ENCODE peak calls at places on chromosomes 5 and 9, in ten cellular contexts. P, Z, F, B, G, N, E, O, H and X are unnamed samples.

GRCh38 chr5:65190328-65191053 is 291.2 kb downstream of the ADAMTS6 start:
- DNase-seq in B (no peak), O (no peak), G (peak), F (no peak), H (peak), P (peak), E (no peak), N (no peak), Z (no peak), X (peak)

GRCh38 chr5:132388244-132389050 is 18.9 kb downstream of the SLC22A5 start:
- DNase-seq in H (peak), O (no peak), P (peak), B (peak), N (no peak), F (peak), G (peak), Z (no peak), E (no peak), X (no peak)

GRCh38 chr9:71136696-71137095 is 15.3 kb upstream of the TRPM3 start:
- DNase-seq in P (no peak), O (no peak), F (no peak), H (no peak), B (no peak), N (no peak), G (no peak), E (no peak), Z (no peak), X (no peak)

GRCh38 chr9:130072515-130073235 is 19.0 kb downstream of the GPR107 start:
- DNase-seq in O (no peak), B (no peak), G (peak), H (peak), E (no peak), Z (no peak), F (no peak), P (peak), N (no peak), X (no peak)

GRCh38 chr9:114149765-114150340 is 5.5 kb upstream of the COL27A1 start:
- DNase-seq in E (no peak), F (no peak), O (no peak), H (no peak), N (no peak), Z (peak), P (no peak), B (no peak), G (no peak), X (no peak)

GRCh38 chr5:169696621-169697517 is 59.8 kb downstream of the DOCK2 start:
- DNase-seq in N (no peak), F (no peak), O (no peak), E (no peak), B (no peak), G (peak), H (peak), P (peak), Z (no peak), X (no peak)

GRCh38 chr9:74275872-74276508 is 221.1 kb upstream of the RORB start:
- DNase-seq in P (no peak), E (no peak), H (no peak), F (no peak), Z (no peak), O (no peak), N (no peak), B (no peak), G (no peak), X (no peak)

GRCh38 chr5:124718376-124718775 is 28.1 kb downstream of the ZNF608 start:
- DNase-seq in N (no peak), P (no peak), B (no peak), H (no peak), G (no peak), Z (no peak), E (no peak), O (no peak), F (peak), X (no peak)

GRCh38 chr5:103498211-103498610 is 64.4 kb downstream of the NUDT12 start:
- DNase-seq in Z (no peak), P (no peak), N (no peak), O (no peak), F (no peak), G (no peak), B (no peak), E (no peak), H (no peak), X (no peak)

GRCh38 chr5:54646285-54647101 is 128.9 kb downstream of the SNX18 start:
- DNase-seq in F (peak), Z (peak), O (peak), H (peak), B (peak), N (peak), G (peak), E (peak), P (peak), X (no peak)

GRCh38 chr5:143064661-143065060 is 294.5 kb downstream of the ARHGAP26 start:
- DNase-seq in F (no peak), E (no peak), O (no peak), B (no peak), P (no peak), G (peak), Z (no peak), N (no peak), H (no peak), X (no peak)

GRCh38 chr5:44002381-44002901 is 386.8 kb downstream of the FGF10 start:
- DNase-seq in O (no peak), N (no peak), Z (no peak), B (no peak), E (no peak), G (peak), H (peak), P (no peak), F (peak), X (no peak)

GRCh38 chr5:122089614-122090013 is 11.6 kb upstream of the LOX start:
- DNase-seq in G (peak), Z (no peak), F (no peak), O (no peak), B (peak), H (peak), P (peak), E (no peak), N (no peak), X (no peak)

GRCh38 chr9:136808075-136808780 is 480 bp downstream of the RABL6 start:
- DNase-seq in N (no peak), O (peak), P (peak), B (peak), Z (peak), G (no peak), H (no peak), F (peak), E (peak), X (no peak)

GRCh38 chr5:135223891-135224625 is 175.0 kb downstream of the MACROH2A1 start:
- DNase-seq in E (no peak), O (no peak), G (no peak), F (no peak), H (no peak), Z (no peak), N (peak), B (no peak), P (no peak), X (no peak)

GRCh38 chr9:125844611-125845010 is 97.4 kb downstream of the PBX3 start:
- DNase-seq in E (no peak), N (no peak), Z (no peak), G (no peak), O (no peak), F (no peak), B (no peak), P (no peak), H (no peak), X (peak)

GRCh38 chr9:94687451-94687850 is 39.0 kb upstream of the AOPEP start:
- DNase-seq in F (no peak), B (no peak), O (no peak), G (no peak), E (no peak), P (no peak), Z (no peak), H (no peak), N (no peak), X (no peak)

GRCh38 chr9:122016789-122017188 is 76.3 kb downstream of the TTLL11 start:
- DNase-seq in G (peak), B (no peak), H (no peak), N (no peak), F (peak), E (no peak), P (no peak), Z (no peak), O (no peak), X (no peak)

GRCh38 chr9:108636023-108636422 is 219.8 kb downstream of the ACTL7B start:
- DNase-seq in P (no peak), O (no peak), G (no peak), N (no peak), Z (no peak), H (no peak), B (no peak), F (no peak), E (no peak), X (peak)

DNA sequence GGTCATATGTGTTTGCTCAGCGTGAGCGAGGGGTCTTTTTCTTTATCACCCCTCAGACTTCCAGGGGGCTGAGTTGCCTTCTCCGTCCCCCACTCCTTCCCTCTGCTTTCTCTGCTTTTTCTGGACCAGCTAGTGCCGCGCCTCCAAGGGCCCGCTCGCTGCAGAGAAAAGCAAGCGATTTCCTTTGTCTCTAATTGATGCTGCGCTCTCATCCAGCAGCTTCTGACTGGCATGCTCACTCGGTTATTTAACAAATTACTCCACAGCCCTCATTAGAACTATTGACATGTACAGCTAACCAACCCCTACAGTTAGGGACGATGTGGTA is 288.0 kb downstream of the ELAVL2 start:
- DNase-seq in F (no peak), E (no peak), G (no peak), Z (no peak), H (no peak), P (no peak), N (no peak), B (no peak), O (no peak), X (no peak)
- H3K4me3 ChIP-seq in F (no peak), E (no peak), G (no peak), Z (peak), H (no peak), P (peak), N (peak), B (no peak), O (peak), X (no peak)

GRCh38 chr5:56827923-56828322 is 12.6 kb downstream of the MAP3K1 start:
- DNase-seq in F (no peak), O (no peak), Z (no peak), H (no peak), E (no peak), P (no peak), G (no peak), N (no peak), B (no peak), X (no peak)

GRCh38 chr5:56825222-56825824 is 10.0 kb downstream of the MAP3K1 start:
- DNase-seq in N (no peak), E (no peak), H (no peak), P (no peak), O (no peak), G (no peak), B (no peak), F (no peak), Z (no peak), X (no peak)

GRCh38 chr5:56827043-56827442 is 11.7 kb downstream of the MAP3K1 start:
- DNase-seq in F (no peak), B (peak), H (no peak), N (no peak), E (no peak), O (no peak), Z (no peak), P (no peak), G (no peak), X (no peak)

GRCh38 chr5:56833325-56833724 is 18.0 kb downstream of the MAP3K1 start:
- DNase-seq in N (no peak), O (no peak), B (no peak), P (no peak), H (no peak), F (no peak), Z (no peak), E (no peak), G (no peak), X (no peak)

DNA sequence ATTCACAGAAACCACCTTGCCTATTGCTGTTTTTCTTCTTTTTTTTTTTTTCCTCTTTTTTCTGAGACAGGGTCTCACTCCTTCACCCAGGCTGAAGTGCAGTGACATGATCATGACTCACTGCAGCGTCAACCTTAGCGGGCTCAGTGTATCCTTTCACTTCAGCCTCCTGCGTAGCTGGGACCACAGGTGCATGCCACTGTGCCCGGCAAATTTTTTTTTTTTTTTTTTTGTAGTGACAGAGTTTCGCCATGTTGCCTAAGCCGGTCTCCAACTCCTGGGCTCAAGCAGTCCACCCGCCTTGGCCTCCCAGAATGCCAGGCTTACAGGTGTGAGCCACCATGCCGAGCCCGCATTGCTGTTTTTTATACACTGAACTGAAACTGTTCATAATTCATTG is 13.8 kb downstream of the MAP3K1 start:
- DNase-seq in N (no peak), E (no peak), B (peak), O (no peak), G (no peak), H (peak), F (peak), Z (no peak), P (no peak), X (no peak)
- H3K4me3 ChIP-seq in N (no peak), E (no peak), B (peak), O (no peak), G (no peak), H (no peak), F (no peak), Z (no peak), P (no peak), X (no peak)

GRCh38 chr9:98190757-98191105 is 1.7 kb downstream of the CORO2A start:
- DNase-seq in O (no peak), G (no peak), Z (no peak), P (no peak), E (no peak), H (no peak), F (no peak), B (no peak), N (no peak), X (no peak)
- H3K4me3 ChIP-seq in O (no peak), G (no peak), Z (no peak), P (no peak), E (peak), H (no peak), F (no peak), B (no peak), N (no peak), X (no peak)

DNA sequence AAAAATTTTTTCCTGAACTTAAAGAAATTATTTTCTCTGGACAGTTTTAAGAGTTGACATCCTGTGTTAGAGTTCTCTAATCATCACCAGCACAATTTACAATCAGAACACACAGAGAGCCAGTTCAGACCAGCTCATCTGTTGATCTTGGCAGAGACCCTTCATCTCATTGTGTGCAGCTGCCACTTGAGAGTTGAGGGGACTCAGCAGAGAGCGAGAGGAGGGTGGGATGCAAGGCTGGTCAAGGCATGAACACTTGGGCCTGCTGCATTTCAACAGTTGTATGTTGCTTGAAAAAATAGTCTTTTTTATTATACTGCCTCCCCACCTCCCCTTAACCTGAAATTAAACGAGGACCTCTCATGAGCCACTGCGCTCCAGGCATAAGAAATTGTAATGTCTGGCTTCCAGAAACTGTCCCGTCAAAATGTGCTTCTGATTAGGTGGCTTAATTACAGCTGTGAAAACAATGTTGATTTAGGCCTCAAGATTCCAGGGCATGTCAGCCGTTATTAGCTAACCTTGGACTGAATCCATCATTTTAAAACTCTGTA is 383.6 kb downstream of the CCDC171 start:
- DNase-seq in H (peak), P (peak), F (no peak), G (peak), B (no peak), O (peak), N (no peak), E (no peak), Z (peak), X (no peak)
- H3K4me3 ChIP-seq in H (no peak), P (no peak), F (no peak), G (no peak), B (no peak), O (no peak), N (no peak), E (no peak), Z (no peak), X (no peak)